ENCODE peak calls at places on chromosomes 5 and 9, in seven cellular contexts. I is ascending aorta, B is endothelial cell of umbilical vein, Z is kidney, M is tibial artery, L is OCI-LY7, S is tibial nerve. A is an unnamed sample.

GRCh38 chr5:92560698-92561361 is 1020.2 kb downstream of the NR2F1-AS1 start:
- DNase-seq in I (no peak), B (no peak), Z (no peak), M (no peak), L (no peak), S (no peak), A (no peak)

GRCh38 chr9:85600675-85601263 is 141.0 kb downstream of the AGTPBP1 start:
- DNase-seq in I (no peak), B (no peak), Z (no peak), M (no peak), L (no peak), S (no peak), A (no peak)

GRCh38 chr9:77440057-77440456 is 208.1 kb downstream of the GNA14 start:
- DNase-seq in I (no peak), B (no peak), Z (no peak), M (no peak), L (no peak), S (no peak), A (no peak)

GRCh38 chr5:147426928-147427327 is 82.9 kb downstream of the DPYSL3 start:
- DNase-seq in I (no peak), B (no peak), Z (no peak), M (no peak), L (no peak), S (no peak), A (no peak)

GRCh38 chr9:33468797-33469621 is 4.7 kb downstream of the NOL6 start:
- DNase-seq in I (peak), B (no peak), Z (peak), M (no peak), L (no peak), S (no peak), A (no peak)

GRCh38 chr9:124286292-124286931 is 28.7 kb downstream of the NEK6 start:
- DNase-seq in I (no peak), B (peak), Z (peak), M (no peak), L (peak), S (no peak), A (no peak)

GRCh38 chr9:69307446-69308216 is 17.4 kb upstream of the ENTREP1 start:
- DNase-seq in I (no peak), B (peak), Z (no peak), M (no peak), L (no peak), S (no peak), A (no peak)

GRCh38 chr5:138177936-138178515 is 404 bp downstream of the BRD8 start:
- DNase-seq in I (no peak), B (peak), Z (no peak), M (no peak), L (peak), S (no peak), A (no peak)

GRCh38 chr9:10250200-10250599 is 362.6 kb downstream of the PTPRD start:
- DNase-seq in I (no peak), B (no peak), Z (no peak), M (no peak), L (no peak), S (no peak), A (no peak)

GRCh38 chr5:78005021-78005785 is 229.1 kb upstream of the TBCA start:
- DNase-seq in I (no peak), B (peak), Z (no peak), M (no peak), L (no peak), S (no peak), A (no peak)

GRCh38 chr5:150112211-150113046 is 26.1 kb upstream of the CSF1R start:
- DNase-seq in I (peak), B (no peak), Z (peak), M (peak), L (no peak), S (peak), A (no peak)

GRCh38 chr9:37904647-37905505 is 949 bp upstream of the SLC25A51 start:
- DNase-seq in I (peak), B (no peak), Z (no peak), M (no peak), L (no peak), S (peak), A (no peak)

DNA sequence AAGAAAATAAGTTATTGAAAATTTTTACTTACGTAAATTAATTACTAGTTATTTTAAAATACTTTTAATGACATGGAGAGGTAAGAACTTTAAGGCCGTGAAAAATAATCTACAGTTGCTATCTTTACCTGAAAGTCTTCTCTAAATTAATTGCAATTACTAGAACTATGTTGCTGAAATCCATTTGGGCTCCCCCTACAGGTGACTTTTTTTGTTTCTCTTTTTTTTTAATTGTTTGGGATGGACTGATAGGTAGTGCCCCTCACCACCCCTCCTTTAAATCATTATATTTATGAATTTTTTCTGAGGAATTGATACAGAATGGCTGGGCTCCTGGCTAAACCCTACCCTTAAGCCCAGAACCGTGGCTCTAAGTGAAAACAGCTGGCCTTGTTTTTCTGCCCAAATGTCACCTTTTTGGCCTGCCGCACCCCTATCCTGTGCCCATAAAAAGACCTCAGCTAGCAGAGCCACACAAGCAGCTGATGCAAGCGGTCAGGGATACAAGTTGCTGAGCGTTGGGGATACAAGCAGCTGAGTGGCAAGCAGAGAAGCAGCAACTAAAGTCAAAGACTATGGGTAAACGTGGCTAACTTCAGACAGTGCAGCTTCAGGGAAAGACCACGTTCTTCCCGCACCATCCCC is 315.2 kb upstream of the ACO1 start:
- DNase-seq in I (no peak), B (no peak), Z (no peak), M (no peak), L (peak), S (no peak), A (no peak)
- TF ChIP-seq CTCF in I (no peak), B (no peak), Z (no peak), M (no peak), L (peak), S (no peak), A (no peak)

DNA sequence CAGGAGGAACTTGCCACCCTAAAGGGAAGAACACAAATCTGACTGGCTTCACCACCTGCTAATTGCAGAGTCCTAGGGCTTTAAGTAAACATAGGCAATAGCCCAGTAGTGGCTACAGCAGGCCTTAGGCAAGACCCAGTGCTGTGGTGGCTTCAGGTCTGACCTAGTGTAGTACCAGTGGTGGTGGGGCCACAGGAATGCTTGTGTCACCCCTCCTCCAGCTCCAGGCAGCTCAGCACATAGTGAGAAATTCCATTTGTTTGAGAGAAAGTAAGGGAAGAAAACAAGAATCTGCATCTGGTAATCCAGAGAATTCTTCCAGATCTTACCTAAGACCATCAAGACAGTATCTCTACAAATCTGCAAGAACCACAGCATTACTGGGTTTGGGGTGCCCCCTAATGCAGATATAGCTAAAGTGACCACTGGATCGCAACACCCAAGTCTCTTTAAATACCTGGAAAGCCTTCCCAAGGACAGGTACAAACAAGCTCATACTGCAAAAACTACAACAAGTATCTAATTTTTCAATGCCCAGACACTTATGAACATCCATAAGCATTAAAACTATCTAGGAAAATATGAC is 102.6 kb upstream of the TRPM3 start:
- DNase-seq in I (no peak), B (peak), Z (no peak), M (no peak), L (no peak), S (no peak), A (no peak)
- H3K4me3 ChIP-seq in I (no peak), B (no peak), Z (no peak), M (no peak), L (no peak), S (no peak), A (no peak)

GRCh38 chr9:104969116-104969515 is 41.2 kb upstream of the ABCA1 start:
- DNase-seq in I (no peak), B (no peak), Z (no peak), M (no peak), L (no peak), S (no peak), A (no peak)
- TF ChIP-seq CTCF in I (no peak), B (no peak), Z (no peak), M (no peak), L (no peak), S (no peak), A (no peak)

GRCh38 chr9:119257592-119257991 is 111.6 kb downstream of the BRINP1 start:
- DNase-seq in I (no peak), B (no peak), Z (no peak), M (no peak), L (no peak), S (no peak), A (no peak)
- H3K4me3 ChIP-seq in I (no peak), B (no peak), Z (no peak), M (no peak), L (no peak), S (no peak), A (no peak)

GRCh38 chr5:155260798-155261197 is 247.2 kb downstream of the KIF4B start:
- DNase-seq in I (no peak), B (no peak), Z (no peak), M (no peak), L (peak), S (no peak), A (no peak)
- TF ChIP-seq CTCF in I (peak), B (no peak), Z (no peak), M (no peak), L (peak), S (no peak), A (peak)

DNA sequence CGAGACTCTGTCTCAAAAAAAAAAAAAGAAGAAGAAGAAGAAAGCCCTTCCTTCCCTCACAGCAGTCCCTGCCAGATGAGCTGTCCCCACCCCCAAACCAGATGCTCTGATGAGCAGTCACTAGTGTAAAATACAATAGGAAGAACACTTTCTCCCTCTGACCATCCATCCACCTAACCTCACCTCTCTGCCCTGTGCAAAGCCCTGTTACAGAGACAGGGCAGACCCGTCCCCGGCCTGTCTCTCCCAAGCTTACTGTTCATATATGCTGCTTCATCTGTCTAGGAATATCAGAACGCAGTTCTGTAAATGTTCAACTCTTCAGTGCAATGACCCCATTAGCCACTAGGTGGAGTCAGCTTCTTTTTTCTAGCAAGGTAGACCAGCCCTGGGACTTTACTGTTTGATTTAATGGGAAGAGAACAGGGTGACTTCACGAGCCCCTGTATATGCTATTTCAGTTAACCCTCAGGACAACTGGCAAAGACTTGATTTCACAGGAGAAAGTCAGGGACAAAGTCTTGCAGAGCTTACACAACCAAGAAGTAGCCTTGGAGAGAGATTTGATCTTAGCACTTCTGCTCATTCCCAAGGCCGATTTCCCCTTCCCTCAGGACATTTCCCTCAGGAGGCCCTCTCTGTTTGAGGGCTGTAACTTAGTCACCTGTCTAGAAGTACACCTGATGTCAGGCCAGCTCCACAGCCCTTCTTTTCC is 14.9 kb upstream of the FGFR4 start:
- DNase-seq in I (peak), B (peak), Z (peak), M (peak), L (peak), S (peak), A (peak)
- H3K4me3 ChIP-seq in I (no peak), B (no peak), Z (no peak), M (no peak), L (no peak), S (no peak), A (no peak)

GRCh38 chr5:71697967-71698366 is 21.1 kb upstream of the CARTPT start:
- DNase-seq in I (no peak), B (no peak), Z (no peak), M (no peak), L (peak), S (no peak), A (no peak)

GRCh38 chr5:71693828-71694427 is 25.1 kb upstream of the CARTPT start:
- DNase-seq in I (no peak), B (no peak), Z (no peak), M (no peak), L (no peak), S (no peak), A (no peak)

GRCh38 chr5:71695561-71695960 is 23.5 kb upstream of the CARTPT start:
- DNase-seq in I (no peak), B (no peak), Z (no peak), M (no peak), L (no peak), S (no peak), A (no peak)

GRCh38 chr5:71699233-71699632 is 19.8 kb upstream of the CARTPT start:
- DNase-seq in I (no peak), B (peak), Z (no peak), M (no peak), L (no peak), S (no peak), A (no peak)

DNA sequence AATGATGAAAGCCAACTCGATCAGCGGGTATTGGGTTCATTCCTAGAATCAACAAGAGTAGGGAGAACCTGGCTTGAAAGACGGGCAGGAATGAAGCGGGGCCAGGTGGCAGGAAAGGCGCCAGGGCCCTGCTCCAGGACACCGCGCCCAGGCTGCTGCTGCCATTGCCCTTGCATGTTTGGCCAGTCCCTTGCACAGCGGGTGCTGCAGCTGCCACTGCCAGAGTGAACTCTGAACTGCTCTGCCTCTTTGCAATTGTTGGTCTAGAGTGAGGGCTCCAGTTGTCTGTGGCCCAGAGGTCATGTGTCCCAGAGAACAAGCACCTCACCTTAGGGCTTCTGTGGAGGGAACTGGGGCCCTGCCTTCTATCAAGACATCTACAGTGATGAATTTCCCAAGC is 24.0 kb upstream of the CARTPT start:
- DNase-seq in I (no peak), B (no peak), Z (no peak), M (no peak), L (no peak), S (no peak), A (no peak)
- TF ChIP-seq CTCF in I (no peak), B (no peak), Z (no peak), M (no peak), L (no peak), S (no peak), A (no peak)

GRCh38 chr9:94911986-94912635 is 185.6 kb downstream of the AOPEP start:
- DNase-seq in I (peak), B (no peak), Z (no peak), M (no peak), L (no peak), S (no peak), A (no peak)

GRCh38 chr9:94909965-94910730 is 183.6 kb downstream of the AOPEP start:
- DNase-seq in I (peak), B (no peak), Z (no peak), M (no peak), L (no peak), S (no peak), A (no peak)

GRCh38 chr9:94911211-94911610 is 184.7 kb downstream of the AOPEP start:
- DNase-seq in I (peak), B (no peak), Z (no peak), M (no peak), L (no peak), S (no peak), A (no peak)

GRCh38 chr9:94913550-94913949 is 187.1 kb downstream of the AOPEP start:
- DNase-seq in I (no peak), B (no peak), Z (no peak), M (no peak), L (no peak), S (no peak), A (no peak)

DNA sequence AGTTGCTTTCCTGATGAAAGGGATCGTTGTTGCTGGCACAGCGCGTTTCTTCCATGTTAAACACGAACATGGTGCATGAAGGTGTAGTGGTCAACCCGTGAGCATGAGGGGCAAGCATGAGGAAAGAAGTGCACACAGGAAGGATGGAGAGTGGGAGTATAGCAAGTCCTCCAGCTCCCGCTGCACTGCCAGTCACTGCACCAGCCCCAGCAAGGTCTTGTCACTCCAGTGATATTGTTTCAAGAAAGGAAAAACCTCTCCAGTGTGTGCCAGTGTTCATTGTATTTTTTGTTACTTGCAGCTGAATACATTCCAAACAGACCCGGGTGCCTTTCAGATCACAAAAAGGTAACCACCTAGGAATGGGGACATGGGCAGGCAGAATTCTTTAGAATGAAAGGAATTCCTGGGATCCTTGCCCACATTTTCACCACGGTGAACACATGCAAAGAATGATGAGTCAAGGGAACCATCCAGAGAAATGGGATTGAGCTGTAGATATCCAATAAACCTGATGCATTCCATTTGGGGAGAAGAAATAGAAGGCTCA is 186.3 kb downstream of the AOPEP start:
- DNase-seq in I (peak), B (no peak), Z (no peak), M (no peak), L (no peak), S (no peak), A (no peak)
- H3K4me3 ChIP-seq in I (no peak), B (no peak), Z (no peak), M (no peak), L (no peak), S (no peak), A (no peak)

DNA sequence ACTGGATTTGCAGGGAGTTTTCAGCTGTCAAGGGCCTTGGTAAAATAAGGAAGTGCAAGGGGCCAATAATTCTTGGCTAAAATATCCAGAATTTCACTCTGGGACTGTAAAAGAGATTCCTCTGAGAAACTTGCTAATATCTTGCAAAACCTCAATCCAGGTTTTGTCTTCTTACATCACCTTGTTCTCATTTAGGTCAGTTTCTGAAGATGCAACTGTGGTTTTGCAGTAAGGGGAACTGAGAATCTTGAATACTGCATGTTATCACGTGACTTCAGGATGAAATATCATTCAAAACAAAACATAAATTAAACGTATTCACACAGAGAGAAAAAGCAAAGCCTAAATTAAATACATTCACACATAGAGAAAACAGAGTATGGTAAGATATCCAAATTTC is 35.0 kb upstream of the RIC1 start:
- DNase-seq in I (no peak), B (no peak), Z (no peak), M (no peak), L (peak), S (no peak), A (no peak)
- TF ChIP-seq CTCF in I (no peak), B (no peak), Z (no peak), M (no peak), L (no peak), S (no peak), A (no peak)

DNA sequence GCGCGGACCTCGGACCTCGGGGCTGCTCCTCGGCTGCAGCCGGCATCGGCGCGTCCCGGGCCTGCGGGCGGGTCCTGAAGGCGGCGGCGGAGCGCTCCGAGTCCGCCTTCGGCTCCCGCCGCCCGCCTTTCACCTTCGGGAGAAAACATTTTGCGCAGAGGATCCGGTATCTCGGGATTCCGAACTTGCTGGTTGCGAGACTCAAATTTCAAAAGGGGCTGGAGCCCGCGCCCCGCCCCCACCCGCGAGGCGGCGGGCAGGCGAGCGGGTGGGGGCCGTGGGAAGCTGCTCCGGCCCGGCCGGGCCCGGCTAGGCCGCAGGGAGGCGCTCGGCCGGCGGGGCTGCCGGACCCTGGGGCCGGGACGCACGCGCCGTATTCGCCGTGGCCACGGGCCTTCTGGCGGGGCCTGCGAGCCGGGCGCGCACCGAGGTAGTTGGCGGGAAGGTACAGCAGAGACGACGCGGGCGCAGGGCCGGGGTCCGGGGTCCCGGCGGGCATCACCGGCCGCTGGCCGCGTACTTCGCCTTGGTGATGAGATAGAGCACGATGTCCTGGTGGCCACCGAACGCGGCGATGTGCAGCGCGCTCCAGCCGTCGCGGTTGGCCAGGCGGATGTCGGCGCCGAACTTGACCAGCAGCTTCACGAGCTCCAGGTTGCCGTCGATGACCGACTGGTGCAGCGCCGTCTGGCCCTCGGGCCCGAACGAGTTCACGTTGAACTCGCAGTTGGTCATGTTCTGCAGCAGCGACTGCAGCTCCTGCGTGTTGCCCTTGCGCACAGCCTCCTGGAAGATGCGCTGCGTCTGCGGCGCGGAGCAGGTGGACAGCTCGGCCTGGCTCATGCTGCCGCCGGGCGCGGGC is 754 bp downstream of the NRARP start:
- DNase-seq in I (no peak), B (peak), Z (peak), M (no peak), L (no peak), S (no peak), A (no peak)
- H3K4me3 ChIP-seq in I (peak), B (peak), Z (peak), M (peak), L (peak), S (peak), A (peak)